ENCODE peak calls at places on chromosomes 16 and 17, in ten cellular contexts. One of them, this sample, is unnamed. For H3K4me1, the result is how much of the 10 kb centered on the place peaks cover.

GRCh38 chr16:83779881-83780280 is 27.9 kb upstream of the HSBP1 start:
- DNase-seq in A549: no peak
- DNase-seq in naive thymus-derived CD4-positive, alpha-beta T cell: no peak
- DNase-seq in heart left ventricle: no peak
- DNase-seq in aorta: no peak
- DNase-seq in heart right ventricle: no peak
- DNase-seq in upper lobe of right lung: no peak
- DNase-seq in IMR-90: peak
- DNase-seq in psoas muscle: no peak
- DNase-seq in uterus: no peak
- DNase-seq in this sample: no peak

GRCh38 chr16:79592150-79592549 is 8.4 kb downstream of the MAF start:
- DNase-seq in heart left ventricle: no peak
- DNase-seq in uterus: no peak
- DNase-seq in A549: no peak
- DNase-seq in aorta: no peak
- DNase-seq in upper lobe of right lung: no peak
- DNase-seq in heart right ventricle: no peak
- DNase-seq in IMR-90: no peak
- DNase-seq in naive thymus-derived CD4-positive, alpha-beta T cell: no peak
- DNase-seq in psoas muscle: no peak
- DNase-seq in this sample: no peak

GRCh38 chr16:85903576-85903975 is 4.6 kb downstream of the IRF8 start:
- DNase-seq in heart right ventricle: no peak
- DNase-seq in upper lobe of right lung: no peak
- DNase-seq in heart left ventricle: no peak
- DNase-seq in A549: no peak
- DNase-seq in naive thymus-derived CD4-positive, alpha-beta T cell: no peak
- DNase-seq in aorta: no peak
- DNase-seq in psoas muscle: no peak
- DNase-seq in uterus: no peak
- DNase-seq in IMR-90: no peak
- DNase-seq in this sample: no peak

GRCh38 chr16:31201511-31202401 is 804 bp downstream of the PYCARD start:
- DNase-seq in IMR-90: no peak
- DNase-seq in psoas muscle: peak
- DNase-seq in heart right ventricle: peak
- DNase-seq in uterus: no peak
- DNase-seq in A549: no peak
- DNase-seq in heart left ventricle: peak
- DNase-seq in aorta: peak
- DNase-seq in naive thymus-derived CD4-positive, alpha-beta T cell: peak
- DNase-seq in upper lobe of right lung: peak
- DNase-seq in this sample: no peak

GRCh38 chr17:8673621-8674020 is 43.1 kb upstream of the MYH10 start:
- DNase-seq in aorta: peak
- DNase-seq in heart left ventricle: peak
- DNase-seq in psoas muscle: no peak
- DNase-seq in A549: no peak
- DNase-seq in upper lobe of right lung: no peak
- DNase-seq in IMR-90: peak
- DNase-seq in naive thymus-derived CD4-positive, alpha-beta T cell: no peak
- DNase-seq in uterus: peak
- DNase-seq in heart right ventricle: no peak
- DNase-seq in this sample: no peak

GRCh38 chr16:87570564-87570937 is 31.8 kb upstream of the JPH3 start:
- DNase-seq in IMR-90: no peak
- DNase-seq in A549: no peak
- DNase-seq in naive thymus-derived CD4-positive, alpha-beta T cell: no peak
- DNase-seq in aorta: no peak
- DNase-seq in psoas muscle: no peak
- DNase-seq in uterus: no peak
- DNase-seq in heart right ventricle: no peak
- DNase-seq in heart left ventricle: no peak
- DNase-seq in upper lobe of right lung: no peak
- DNase-seq in this sample: no peak

GRCh38 chr17:72338847-72339790 is 218.3 kb downstream of the SOX9 start:
- DNase-seq in A549: peak
- DNase-seq in heart left ventricle: peak
- DNase-seq in psoas muscle: no peak
- DNase-seq in uterus: no peak
- DNase-seq in heart right ventricle: no peak
- DNase-seq in aorta: peak
- DNase-seq in IMR-90: peak
- DNase-seq in upper lobe of right lung: no peak
- DNase-seq in naive thymus-derived CD4-positive, alpha-beta T cell: no peak
- DNase-seq in this sample: no peak

GRCh38 chr16:1554826-1555445 is 21.5 kb downstream of the TMEM204 start:
- DNase-seq in upper lobe of right lung: no peak
- DNase-seq in heart left ventricle: no peak
- DNase-seq in naive thymus-derived CD4-positive, alpha-beta T cell: no peak
- DNase-seq in heart right ventricle: no peak
- DNase-seq in psoas muscle: no peak
- DNase-seq in uterus: no peak
- DNase-seq in aorta: no peak
- DNase-seq in A549: no peak
- DNase-seq in IMR-90: no peak
- DNase-seq in this sample: no peak

GRCh38 chr16:89371968-89372634 is 118.3 kb downstream of the ANKRD11 start:
- DNase-seq in A549: no peak
- DNase-seq in heart right ventricle: no peak
- DNase-seq in upper lobe of right lung: no peak
- DNase-seq in psoas muscle: peak
- DNase-seq in naive thymus-derived CD4-positive, alpha-beta T cell: no peak
- DNase-seq in IMR-90: peak
- DNase-seq in aorta: no peak
- DNase-seq in heart left ventricle: no peak
- DNase-seq in uterus: no peak
- DNase-seq in this sample: no peak

GRCh38 chr16:87576191-87576590 is 26.1 kb upstream of the JPH3 start:
- DNase-seq in psoas muscle: no peak
- DNase-seq in heart left ventricle: no peak
- DNase-seq in aorta: peak
- DNase-seq in uterus: no peak
- DNase-seq in upper lobe of right lung: no peak
- DNase-seq in IMR-90: no peak
- DNase-seq in naive thymus-derived CD4-positive, alpha-beta T cell: no peak
- DNase-seq in A549: no peak
- DNase-seq in heart right ventricle: no peak
- DNase-seq in this sample: no peak

GRCh38 chr16:57479422-57480126 is 6.7 kb downstream of the DOK4 start:
- DNase-seq in aorta: peak
- DNase-seq in heart left ventricle: peak
- DNase-seq in A549: no peak
- DNase-seq in upper lobe of right lung: no peak
- DNase-seq in IMR-90: peak
- DNase-seq in naive thymus-derived CD4-positive, alpha-beta T cell: no peak
- DNase-seq in psoas muscle: peak
- DNase-seq in heart right ventricle: peak
- DNase-seq in uterus: peak
- DNase-seq in this sample: no peak

GRCh38 chr17:8255499-8255898 is 6.4 kb downstream of the PFAS start:
- DNase-seq in upper lobe of right lung: no peak
- DNase-seq in psoas muscle: no peak
- DNase-seq in uterus: no peak
- DNase-seq in A549: peak
- DNase-seq in heart right ventricle: no peak
- DNase-seq in IMR-90: no peak
- DNase-seq in heart left ventricle: no peak
- DNase-seq in aorta: no peak
- DNase-seq in naive thymus-derived CD4-positive, alpha-beta T cell: no peak
- DNase-seq in this sample: no peak

DNA sequence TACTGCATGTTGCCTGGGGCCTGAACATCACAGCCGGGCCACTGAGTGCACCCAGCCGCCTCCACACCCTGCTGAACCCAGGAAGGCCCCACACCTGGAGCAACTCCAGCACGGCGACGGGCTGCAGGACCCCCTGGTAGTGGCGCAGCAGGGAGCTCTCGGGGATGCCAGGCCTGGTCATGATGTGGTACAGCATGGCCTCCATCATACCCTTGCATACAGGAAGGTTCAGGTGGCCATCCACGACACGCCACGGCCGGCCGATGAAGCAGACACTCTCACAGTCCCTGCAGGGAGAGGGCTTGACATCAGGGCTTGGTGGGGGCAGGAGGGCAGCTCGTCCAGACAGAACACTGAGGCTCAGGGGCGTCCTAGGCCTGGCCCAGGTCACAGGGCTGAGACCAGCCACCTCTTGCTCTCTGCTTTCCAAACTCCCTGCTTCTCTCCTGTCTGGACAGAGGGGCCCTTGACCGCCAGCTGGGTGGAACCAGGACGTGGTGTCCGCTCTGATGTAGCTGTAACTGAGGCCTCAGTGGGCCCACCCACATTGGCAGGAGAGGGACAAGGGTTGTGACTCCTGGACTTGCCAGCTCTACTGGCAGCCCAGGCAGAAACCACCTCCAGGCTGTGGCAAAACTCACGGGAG is 60.3 kb downstream of the IL21R start:
- DNase-seq in psoas muscle: peak
- DNase-seq in heart left ventricle: no peak
- DNase-seq in uterus: no peak
- DNase-seq in A549: no peak
- DNase-seq in aorta: no peak
- DNase-seq in heart right ventricle: no peak
- DNase-seq in naive thymus-derived CD4-positive, alpha-beta T cell: no peak
- DNase-seq in upper lobe of right lung: no peak
- DNase-seq in IMR-90: no peak
- DNase-seq in this sample: no peak
- H3K4me1 ChIP-seq in psoas muscle: under half
- H3K4me1 ChIP-seq in heart left ventricle: under half
- H3K4me1 ChIP-seq in uterus: under half
- H3K4me1 ChIP-seq in A549: under half
- H3K4me1 ChIP-seq in aorta: under half
- H3K4me1 ChIP-seq in heart right ventricle: under half
- H3K4me1 ChIP-seq in naive thymus-derived CD4-positive, alpha-beta T cell: under half
- H3K4me1 ChIP-seq in upper lobe of right lung: under half
- H3K4me1 ChIP-seq in IMR-90: under half
- H3K4me1 ChIP-seq in this sample: under half

DNA sequence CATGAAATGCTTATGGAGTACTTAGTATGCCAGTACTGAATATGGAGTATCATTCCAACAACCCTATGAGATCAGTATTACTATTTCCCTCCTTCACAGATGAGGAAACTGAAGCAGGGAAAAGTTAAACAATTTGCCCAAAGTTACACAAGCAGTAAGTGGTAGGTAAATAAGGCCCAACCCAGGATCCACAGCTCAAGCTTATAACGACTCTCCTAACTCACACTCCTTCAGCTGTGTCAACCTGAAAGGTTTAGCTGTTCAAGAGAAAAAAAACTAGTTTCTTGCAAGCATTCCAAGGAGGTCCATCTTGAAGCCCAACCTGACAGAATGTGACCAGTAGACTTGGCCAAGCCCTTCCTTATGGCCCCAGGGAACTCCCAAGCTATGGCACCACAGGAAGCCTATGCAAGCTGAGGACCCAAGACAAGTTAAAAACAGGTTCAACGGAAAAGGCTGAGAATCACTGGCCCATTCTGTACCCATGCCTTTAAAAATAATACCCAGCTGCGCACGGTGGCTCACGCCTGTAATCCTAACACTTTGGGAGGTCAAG is 6.5 kb downstream of the CRK start:
- DNase-seq in uterus: no peak
- DNase-seq in naive thymus-derived CD4-positive, alpha-beta T cell: no peak
- DNase-seq in IMR-90: no peak
- DNase-seq in aorta: no peak
- DNase-seq in upper lobe of right lung: no peak
- DNase-seq in psoas muscle: no peak
- DNase-seq in heart left ventricle: no peak
- DNase-seq in heart right ventricle: no peak
- DNase-seq in A549: no peak
- DNase-seq in this sample: no peak
- H3K27ac ChIP-seq in uterus: no peak
- H3K27ac ChIP-seq in naive thymus-derived CD4-positive, alpha-beta T cell: no peak
- H3K27ac ChIP-seq in IMR-90: no peak
- H3K27ac ChIP-seq in aorta: no peak
- H3K27ac ChIP-seq in upper lobe of right lung: peak
- H3K27ac ChIP-seq in psoas muscle: no peak
- H3K27ac ChIP-seq in heart left ventricle: no peak
- H3K27ac ChIP-seq in heart right ventricle: peak
- H3K27ac ChIP-seq in A549: no peak
- H3K27ac ChIP-seq in this sample: no peak

DNA sequence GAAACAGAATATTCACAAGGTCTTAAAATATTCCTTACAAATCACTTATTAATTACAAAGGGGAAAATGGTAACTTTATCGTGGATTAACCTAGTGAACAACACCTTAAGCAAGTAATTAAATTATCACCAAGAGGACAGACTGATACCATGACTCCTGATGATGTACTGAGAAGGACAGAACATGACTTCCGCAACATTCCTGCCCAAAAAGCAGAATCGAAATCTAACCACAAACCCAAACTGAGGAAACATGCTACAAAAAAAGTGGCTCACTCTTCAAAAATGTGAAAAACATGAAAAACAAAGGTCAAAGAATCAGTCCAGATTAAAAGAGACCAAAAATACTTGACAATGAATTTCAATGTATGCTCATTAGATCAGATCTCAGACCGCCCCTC is 151.5 kb downstream of the AATF start:
- DNase-seq in upper lobe of right lung: no peak
- DNase-seq in IMR-90: no peak
- DNase-seq in heart left ventricle: no peak
- DNase-seq in psoas muscle: no peak
- DNase-seq in A549: no peak
- DNase-seq in aorta: no peak
- DNase-seq in heart right ventricle: no peak
- DNase-seq in naive thymus-derived CD4-positive, alpha-beta T cell: no peak
- DNase-seq in uterus: no peak
- DNase-seq in this sample: no peak
- H3K4me3 ChIP-seq in upper lobe of right lung: no peak
- H3K4me3 ChIP-seq in IMR-90: no peak
- H3K4me3 ChIP-seq in heart left ventricle: no peak
- H3K4me3 ChIP-seq in psoas muscle: no peak
- H3K4me3 ChIP-seq in A549: no peak
- H3K4me3 ChIP-seq in aorta: no peak
- H3K4me3 ChIP-seq in heart right ventricle: no peak
- H3K4me3 ChIP-seq in naive thymus-derived CD4-positive, alpha-beta T cell: no peak
- H3K4me3 ChIP-seq in uterus: no peak
- H3K4me3 ChIP-seq in this sample: no peak

DNA sequence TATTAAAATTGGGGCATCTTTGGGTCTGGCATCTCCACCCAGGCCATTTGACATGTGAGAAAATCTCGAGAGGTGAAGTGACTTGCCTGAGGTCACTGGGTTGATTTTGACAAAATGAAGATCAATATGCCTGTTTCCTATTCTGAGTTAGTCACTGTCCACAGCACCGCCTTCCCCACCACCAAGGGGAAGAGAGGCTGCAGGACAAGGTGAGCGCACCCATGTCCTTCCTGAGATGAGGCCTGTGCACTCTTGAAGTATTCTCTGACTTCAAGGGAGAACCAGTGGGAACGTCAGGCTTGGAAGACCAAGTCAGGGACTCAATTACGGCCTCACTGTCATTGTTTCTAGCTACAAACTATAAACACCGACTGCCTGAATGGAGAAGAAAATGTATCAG is 49.9 kb upstream of the WSB1 start:
- DNase-seq in IMR-90: no peak
- DNase-seq in psoas muscle: no peak
- DNase-seq in aorta: no peak
- DNase-seq in heart left ventricle: no peak
- DNase-seq in upper lobe of right lung: no peak
- DNase-seq in naive thymus-derived CD4-positive, alpha-beta T cell: no peak
- DNase-seq in heart right ventricle: no peak
- DNase-seq in A549: no peak
- DNase-seq in uterus: no peak
- DNase-seq in this sample: no peak
- H3K4me1 ChIP-seq in IMR-90: under half
- H3K4me1 ChIP-seq in psoas muscle: under half
- H3K4me1 ChIP-seq in aorta: under half
- H3K4me1 ChIP-seq in heart left ventricle: half or more
- H3K4me1 ChIP-seq in upper lobe of right lung: half or more
- H3K4me1 ChIP-seq in naive thymus-derived CD4-positive, alpha-beta T cell: under half
- H3K4me1 ChIP-seq in heart right ventricle: half or more
- H3K4me1 ChIP-seq in A549: half or more
- H3K4me1 ChIP-seq in uterus: under half
- H3K4me1 ChIP-seq in this sample: under half

GRCh38 chr16:11361751-11362742 is 16.8 kb downstream of the RMI2 start:
- DNase-seq in psoas muscle: no peak
- DNase-seq in heart left ventricle: no peak
- DNase-seq in naive thymus-derived CD4-positive, alpha-beta T cell: peak
- DNase-seq in uterus: no peak
- DNase-seq in IMR-90: no peak
- DNase-seq in upper lobe of right lung: peak
- DNase-seq in aorta: no peak
- DNase-seq in A549: no peak
- DNase-seq in heart right ventricle: no peak
- DNase-seq in this sample: peak
- H3K27ac ChIP-seq in psoas muscle: no peak
- H3K27ac ChIP-seq in heart left ventricle: no peak
- H3K27ac ChIP-seq in naive thymus-derived CD4-positive, alpha-beta T cell: no peak
- H3K27ac ChIP-seq in uterus: peak
- H3K27ac ChIP-seq in IMR-90: peak
- H3K27ac ChIP-seq in upper lobe of right lung: no peak
- H3K27ac ChIP-seq in aorta: no peak
- H3K27ac ChIP-seq in A549: no peak
- H3K27ac ChIP-seq in heart right ventricle: no peak
- H3K27ac ChIP-seq in this sample: no peak

This sample was measured in CD4-positive, CD25-positive, alpha-beta regulatory T cell.